ENCODE peak calls at places on chromosomes 1 and 21, in six cellular contexts. One of them, this sample, is unnamed.

GRCh38 chr1:3652538-3653285 is 396 bp downstream of the TP73 start:
- ATAC-seq in K562: peak
- ATAC-seq in HepG2: peak
- ATAC-seq in HCT116: peak
- ATAC-seq in upper lobe of left lung: no peak
- ATAC-seq in GM12878: peak
- ATAC-seq in this sample: no peak

GRCh38 chr1:228009828-228010775 is 3.3 kb downstream of the WNT3A start:
- ATAC-seq in K562: peak
- ATAC-seq in HepG2: peak
- ATAC-seq in HCT116: no peak
- ATAC-seq in upper lobe of left lung: no peak
- ATAC-seq in GM12878: peak
- ATAC-seq in this sample: no peak

GRCh38 chr1:211752317-211752716 is 76.9 kb upstream of the NEK2 start:
- ATAC-seq in K562: no peak
- ATAC-seq in HepG2: no peak
- ATAC-seq in HCT116: no peak
- ATAC-seq in upper lobe of left lung: no peak
- ATAC-seq in GM12878: peak
- ATAC-seq in this sample: no peak

GRCh38 chr1:156821801-156822200 is 5.2 kb upstream of the SH2D2A start:
- ATAC-seq in K562: no peak
- ATAC-seq in HepG2: no peak
- ATAC-seq in HCT116: no peak
- ATAC-seq in upper lobe of left lung: no peak
- ATAC-seq in GM12878: no peak
- ATAC-seq in this sample: no peak

GRCh38 chr1:118815909-118816308 is 172.2 kb downstream of the TBX15 start:
- ATAC-seq in K562: no peak
- ATAC-seq in HepG2: no peak
- ATAC-seq in HCT116: no peak
- ATAC-seq in upper lobe of left lung: no peak
- ATAC-seq in GM12878: peak
- ATAC-seq in this sample: no peak

GRCh38 chr1:81559662-81560350 is 240.9 kb upstream of the ADGRL2 start:
- ATAC-seq in K562: no peak
- ATAC-seq in HepG2: no peak
- ATAC-seq in HCT116: no peak
- ATAC-seq in upper lobe of left lung: no peak
- ATAC-seq in GM12878: peak
- ATAC-seq in this sample: no peak

GRCh38 chr21:38272215-38272614 is 15.4 kb downstream of the KCNJ15 start:
- ATAC-seq in K562: no peak
- ATAC-seq in HepG2: no peak
- ATAC-seq in HCT116: no peak
- ATAC-seq in upper lobe of left lung: no peak
- ATAC-seq in GM12878: no peak
- ATAC-seq in this sample: no peak

GRCh38 chr1:114458208-114458777 is 52.7 kb downstream of the TRIM33 start:
- ATAC-seq in K562: peak
- ATAC-seq in HepG2: peak
- ATAC-seq in HCT116: no peak
- ATAC-seq in upper lobe of left lung: no peak
- ATAC-seq in GM12878: no peak
- ATAC-seq in this sample: no peak

GRCh38 chr1:222920169-222920568 is 105.3 kb downstream of the DISP1 start:
- ATAC-seq in K562: no peak
- ATAC-seq in HepG2: no peak
- ATAC-seq in HCT116: no peak
- ATAC-seq in upper lobe of left lung: no peak
- ATAC-seq in GM12878: no peak
- ATAC-seq in this sample: no peak

GRCh38 chr1:212503714-212504113 is 71.0 kb downstream of the NENF start:
- ATAC-seq in K562: peak
- ATAC-seq in HepG2: no peak
- ATAC-seq in HCT116: peak
- ATAC-seq in upper lobe of left lung: peak
- ATAC-seq in GM12878: peak
- ATAC-seq in this sample: no peak

GRCh38 chr1:65393345-65393744 is 27.1 kb upstream of the LEPR start:
- ATAC-seq in K562: peak
- ATAC-seq in HepG2: no peak
- ATAC-seq in HCT116: no peak
- ATAC-seq in upper lobe of left lung: no peak
- ATAC-seq in GM12878: peak
- ATAC-seq in this sample: no peak

GRCh38 chr1:101388904-101389546 is 152.2 kb downstream of the S1PR1 start:
- ATAC-seq in K562: no peak
- ATAC-seq in HepG2: no peak
- ATAC-seq in HCT116: no peak
- ATAC-seq in upper lobe of left lung: no peak
- ATAC-seq in GM12878: peak
- ATAC-seq in this sample: no peak

GRCh38 chr1:111976332-111976731 is 13.1 kb downstream of the KCND3 start:
- ATAC-seq in K562: no peak
- ATAC-seq in HepG2: peak
- ATAC-seq in HCT116: no peak
- ATAC-seq in upper lobe of left lung: no peak
- ATAC-seq in GM12878: no peak
- ATAC-seq in this sample: no peak

GRCh38 chr1:103937763-103938357 is 188.2 kb downstream of the AMY1C start:
- ATAC-seq in K562: no peak
- ATAC-seq in HepG2: no peak
- ATAC-seq in HCT116: no peak
- ATAC-seq in upper lobe of left lung: no peak
- ATAC-seq in GM12878: peak
- ATAC-seq in this sample: no peak

GRCh38 chr21:32189688-32190483 is 89.0 kb downstream of the MIS18A start:
- ATAC-seq in K562: no peak
- ATAC-seq in HepG2: no peak
- ATAC-seq in HCT116: no peak
- ATAC-seq in upper lobe of left lung: no peak
- ATAC-seq in GM12878: no peak
- ATAC-seq in this sample: no peak

GRCh38 chr1:28127617-28128257 is 39.3 kb upstream of the EYA3 start:
- ATAC-seq in K562: peak
- ATAC-seq in HepG2: no peak
- ATAC-seq in HCT116: no peak
- ATAC-seq in upper lobe of left lung: no peak
- ATAC-seq in GM12878: peak
- ATAC-seq in this sample: no peak

GRCh38 chr1:211701733-211702132 is 26.3 kb upstream of the NEK2 start:
- ATAC-seq in K562: no peak
- ATAC-seq in HepG2: no peak
- ATAC-seq in HCT116: no peak
- ATAC-seq in upper lobe of left lung: no peak
- ATAC-seq in GM12878: no peak
- ATAC-seq in this sample: no peak

GRCh38 chr21:41864311-41865001 is 14.7 kb downstream of the PRDM15 start:
- ATAC-seq in K562: no peak
- ATAC-seq in HepG2: no peak
- ATAC-seq in HCT116: no peak
- ATAC-seq in upper lobe of left lung: no peak
- ATAC-seq in GM12878: no peak
- ATAC-seq in this sample: no peak

DNA sequence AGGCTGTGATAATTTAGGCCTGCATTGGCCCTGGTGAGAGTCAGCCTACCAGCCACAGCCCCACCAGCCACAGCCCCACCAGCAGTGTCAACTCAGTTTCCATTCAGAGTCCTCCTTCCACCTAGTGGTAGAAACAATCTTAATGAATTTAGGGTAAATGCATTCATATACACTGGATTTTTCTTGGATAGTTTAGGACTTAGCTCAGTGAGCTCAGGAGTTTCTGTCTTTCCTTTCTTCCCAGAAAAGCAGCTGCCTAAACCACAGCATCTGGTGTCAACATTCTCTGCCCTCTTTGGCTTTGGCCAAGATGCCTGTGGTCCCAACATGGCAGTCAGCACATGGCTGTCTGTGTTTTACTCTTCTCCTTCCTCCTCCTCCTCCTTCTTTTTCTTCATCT is 94.0 kb downstream of the CLIC6 start:
- ATAC-seq in K562: peak
- ATAC-seq in HepG2: no peak
- ATAC-seq in HCT116: peak
- ATAC-seq in upper lobe of left lung: no peak
- ATAC-seq in GM12878: no peak
- ATAC-seq in this sample: no peak
- TF ChIP-seq CTCF in K562: peak
- TF ChIP-seq CTCF in HepG2: no peak
- TF ChIP-seq CTCF in HCT116: no peak
- TF ChIP-seq CTCF in upper lobe of left lung: no peak
- TF ChIP-seq CTCF in GM12878: no peak
- TF ChIP-seq CTCF in this sample: no peak

GRCh38 chr1:52702886-52703787 is 5.0 kb upstream of the COA7 start:
- ATAC-seq in K562: peak
- ATAC-seq in HepG2: peak
- ATAC-seq in HCT116: peak
- ATAC-seq in upper lobe of left lung: peak
- ATAC-seq in GM12878: peak
- ATAC-seq in this sample: peak

GRCh38 chr1:52695627-52696026 is 2.5 kb downstream of the COA7 start:
- ATAC-seq in K562: no peak
- ATAC-seq in HepG2: no peak
- ATAC-seq in HCT116: no peak
- ATAC-seq in upper lobe of left lung: no peak
- ATAC-seq in GM12878: no peak
- ATAC-seq in this sample: no peak

GRCh38 chr1:52692697-52693096 is 5.5 kb downstream of the COA7 start:
- ATAC-seq in K562: no peak
- ATAC-seq in HepG2: no peak
- ATAC-seq in HCT116: no peak
- ATAC-seq in upper lobe of left lung: no peak
- ATAC-seq in GM12878: no peak
- ATAC-seq in this sample: no peak

GRCh38 chr1:52693843-52694242 is 4.3 kb downstream of the COA7 start:
- ATAC-seq in K562: no peak
- ATAC-seq in HepG2: no peak
- ATAC-seq in HCT116: no peak
- ATAC-seq in upper lobe of left lung: no peak
- ATAC-seq in GM12878: no peak
- ATAC-seq in this sample: no peak

DNA sequence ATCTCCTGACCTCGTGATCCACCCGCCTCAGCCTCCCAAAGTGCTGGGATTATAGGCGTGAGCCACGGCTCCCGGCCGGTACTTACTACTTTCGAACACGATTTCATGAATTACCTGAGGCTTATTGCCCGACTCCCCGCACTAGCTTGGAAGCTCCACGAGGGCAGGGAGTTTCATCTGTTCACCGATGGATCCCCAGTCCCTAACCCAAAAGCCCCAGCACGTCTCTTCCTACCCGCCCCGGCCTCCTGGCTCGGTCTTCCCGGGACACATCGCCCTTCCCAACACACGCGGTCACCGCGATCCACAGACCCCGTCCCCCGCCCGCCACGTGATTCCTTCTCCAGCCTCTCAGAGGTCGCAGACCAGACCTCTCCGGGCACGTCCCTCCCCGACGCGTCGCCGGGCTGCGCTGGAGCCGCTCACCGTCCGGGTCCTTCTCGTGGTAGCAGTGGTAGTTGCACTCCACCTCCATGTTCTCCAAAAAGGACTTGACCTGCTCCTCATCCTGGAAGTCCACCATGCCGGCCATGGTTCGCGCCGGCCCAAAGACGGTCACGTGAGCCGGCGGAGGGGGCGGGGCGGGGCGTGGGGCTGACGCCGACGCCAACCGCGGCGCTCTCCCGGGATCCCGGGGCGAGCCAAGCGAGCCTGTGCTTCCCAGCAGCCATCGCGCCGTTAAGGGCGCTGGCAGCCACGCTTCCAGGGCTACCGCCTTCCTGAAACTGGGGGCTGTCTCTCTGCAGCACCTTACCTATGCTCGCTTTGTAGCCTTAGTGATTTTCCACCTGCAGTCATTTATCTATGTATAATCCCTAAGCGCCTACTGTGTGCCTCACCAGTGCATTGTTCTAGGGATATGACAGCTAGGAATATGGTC is at the start of gene COA7:
- ATAC-seq in K562: peak
- ATAC-seq in HepG2: peak
- ATAC-seq in HCT116: peak
- ATAC-seq in upper lobe of left lung: peak
- ATAC-seq in GM12878: peak
- ATAC-seq in this sample: peak
- TF ChIP-seq POLR2A in K562: peak
- TF ChIP-seq POLR2A in HepG2: peak
- TF ChIP-seq POLR2A in HCT116: peak
- TF ChIP-seq POLR2A in upper lobe of left lung: peak
- TF ChIP-seq POLR2A in GM12878: peak
- TF ChIP-seq POLR2A in this sample: peak

DNA sequence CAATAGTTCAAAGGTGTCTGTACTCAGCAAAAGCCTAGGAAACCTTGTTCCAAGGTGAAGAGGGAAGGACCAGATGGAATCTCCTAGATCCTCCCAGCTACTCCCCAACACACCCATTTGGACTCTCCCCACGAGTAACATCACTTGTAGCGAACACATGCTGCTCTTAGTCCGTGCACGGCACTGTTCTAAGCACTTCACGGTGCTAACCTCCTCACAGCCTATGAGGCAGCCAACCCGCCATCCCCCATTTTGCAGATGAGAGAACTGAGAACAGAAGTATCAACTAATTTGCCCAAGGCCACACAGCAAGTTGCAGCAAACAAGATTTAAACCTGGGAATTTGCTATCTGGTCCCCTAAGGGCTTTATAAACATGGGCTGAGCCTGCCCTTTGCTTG is 24.3 kb downstream of the MRPL37 start:
- ATAC-seq in K562: no peak
- ATAC-seq in HepG2: no peak
- ATAC-seq in HCT116: no peak
- ATAC-seq in upper lobe of left lung: no peak
- ATAC-seq in GM12878: no peak
- ATAC-seq in this sample: no peak
- TF ChIP-seq POLR2AphosphoS5 in K562: no peak
- TF ChIP-seq POLR2AphosphoS5 in HepG2: no peak
- TF ChIP-seq POLR2AphosphoS5 in HCT116: no peak
- TF ChIP-seq POLR2AphosphoS5 in upper lobe of left lung: no peak
- TF ChIP-seq POLR2AphosphoS5 in GM12878: no peak
- TF ChIP-seq POLR2AphosphoS5 in this sample: no peak

DNA sequence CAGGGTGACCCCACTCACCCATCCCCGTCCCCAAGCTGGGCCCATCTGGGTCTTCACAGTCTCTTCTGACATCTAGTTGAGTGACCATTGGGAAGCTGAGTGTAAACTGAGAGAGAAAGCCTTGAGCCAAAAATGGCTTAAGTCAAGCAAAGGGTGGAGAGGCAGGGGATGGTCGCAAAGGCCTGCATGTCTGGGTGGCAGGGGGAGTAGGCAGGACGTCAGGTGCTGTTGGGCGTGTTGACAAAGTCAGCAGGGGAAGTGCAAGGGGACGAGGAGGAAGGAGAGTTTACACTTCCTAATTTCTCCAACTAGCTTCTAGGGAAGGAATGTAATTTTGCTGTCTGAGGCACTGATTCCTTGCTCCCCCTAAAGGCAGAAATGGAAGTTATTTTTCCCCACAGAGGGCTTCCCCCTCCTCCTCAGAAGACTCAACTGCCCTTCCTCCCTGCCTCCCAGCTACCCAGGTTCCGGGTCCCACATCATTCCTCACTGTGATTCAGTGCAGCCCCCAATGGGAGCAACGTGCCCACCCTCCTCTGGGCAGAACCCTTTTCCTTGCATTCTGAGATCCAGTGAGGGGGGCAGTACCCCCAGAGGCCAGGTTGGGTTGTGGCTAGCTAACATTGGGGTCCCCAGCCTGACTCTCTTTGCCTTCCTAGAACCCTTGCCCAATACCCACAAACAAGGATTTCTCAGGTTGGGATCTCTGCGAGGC is 1.2 kb upstream of the ADORA1 start:
- ATAC-seq in K562: peak
- ATAC-seq in HepG2: no peak
- ATAC-seq in HCT116: peak
- ATAC-seq in upper lobe of left lung: no peak
- ATAC-seq in GM12878: no peak
- ATAC-seq in this sample: no peak
- TF ChIP-seq CTCF in K562: peak
- TF ChIP-seq CTCF in HepG2: no peak
- TF ChIP-seq CTCF in HCT116: no peak
- TF ChIP-seq CTCF in upper lobe of left lung: peak
- TF ChIP-seq CTCF in GM12878: peak
- TF ChIP-seq CTCF in this sample: peak